ENCODE peak calls at places on chromosomes 6 and 20, in six cellular contexts. V, A, S, J, H and K are unnamed samples. For H3K36me3 and H4K20me1, the result is how much of the 10 kb centered on the place peaks cover.

GRCh38 chr20:38418509-38419204 is 16.5 kb downstream of the SNHG17 start:
- DNase-seq in V (peak), A (no peak), S (peak), J (no peak), H (peak), K (no peak)

GRCh38 chr6:34200340-34200971 is 36.2 kb upstream of the HMGA1 start:
- DNase-seq in V (no peak), A (no peak), S (no peak), J (peak), H (no peak), K (no peak)

GRCh38 chr20:5085380-5085779 is 34.4 kb downstream of the PCNA start:
- DNase-seq in V (no peak), A (no peak), S (no peak), J (no peak), H (no peak), K (no peak)

GRCh38 chr6:43936476-43936875 is 166.5 kb downstream of the VEGFA start:
- DNase-seq in V (peak), A (no peak), S (no peak), J (no peak), H (no peak), K (no peak)

GRCh38 chr6:13924949-13925881 is at the start of gene RNF182:
- DNase-seq in V (peak), A (no peak), S (no peak), J (peak), H (no peak), K (no peak)

GRCh38 chr6:169005141-169005540 is 248.5 kb downstream of the THBS2 start:
- DNase-seq in V (no peak), A (no peak), S (peak), J (no peak), H (peak), K (no peak)

GRCh38 chr20:9498322-9498721 is 16.1 kb upstream of the LAMP5 start:
- DNase-seq in V (peak), A (no peak), S (peak), J (no peak), H (peak), K (no peak)

GRCh38 chr6:161228911-161229591 is 44.8 kb downstream of the AGPAT4 start:
- DNase-seq in V (peak), A (no peak), S (peak), J (no peak), H (peak), K (no peak)

GRCh38 chr6:41801380-41801779 is 13.9 kb downstream of the TOMM6 start:
- DNase-seq in V (peak), A (peak), S (peak), J (peak), H (no peak), K (no peak)

GRCh38 chr6:109059591-109060021 is 35.0 kb downstream of the SESN1 start:
- DNase-seq in V (peak), A (peak), S (peak), J (no peak), H (no peak), K (no peak)

GRCh38 chr6:28634758-28635546 is 109.3 kb downstream of the GPX5 start:
- DNase-seq in V (peak), A (no peak), S (peak), J (peak), H (no peak), K (no peak)

GRCh38 chr20:51338692-51339440 is 203.7 kb downstream of the NFATC2 start:
- DNase-seq in V (peak), A (no peak), S (peak), J (no peak), H (peak), K (no peak)

GRCh38 chr6:33678246-33678931 is 33.1 kb downstream of the UQCC2 start:
- DNase-seq in V (no peak), A (no peak), S (no peak), J (no peak), H (no peak), K (no peak)

GRCh38 chr6:89787660-89788338 is 31.8 kb downstream of the MDN1 start:
- DNase-seq in V (no peak), A (no peak), S (no peak), J (no peak), H (no peak), K (no peak)

GRCh38 chr6:89784838-89785237 is 34.8 kb downstream of the MDN1 start:
- DNase-seq in V (no peak), A (no peak), S (no peak), J (no peak), H (no peak), K (no peak)

GRCh38 chr6:89790403-89790802 is 29.2 kb downstream of the MDN1 start:
- DNase-seq in V (no peak), A (no peak), S (no peak), J (no peak), H (no peak), K (no peak)

GRCh38 chr6:89789980-89790379 is 29.6 kb downstream of the MDN1 start:
- DNase-seq in V (no peak), A (no peak), S (no peak), J (no peak), H (no peak), K (no peak)

GRCh38 chr6:89786970-89787369 is 32.6 kb downstream of the MDN1 start:
- DNase-seq in V (no peak), A (no peak), S (no peak), J (no peak), H (no peak), K (no peak)
- H3K36me3 ChIP-seq in V (under half), A (half or more), S (under half), J (half or more), H (under half), K (under half)

GRCh38 chr6:18155273-18155863 is at the start of gene KDM1B:
- DNase-seq in V (peak), A (peak), S (peak), J (peak), H (peak), K (peak)
- H4K20me1 ChIP-seq in V (under half), A (under half), S (under half), J (under half), H (under half), K (under half)

GRCh38 chr20:35125753-35126152 is 21.4 kb downstream of the EDEM2 start:
- DNase-seq in V (no peak), A (no peak), S (no peak), J (no peak), H (no peak), K (no peak)

GRCh38 chr20:35120012-35120701 is 27.0 kb downstream of the EDEM2 start:
- DNase-seq in V (peak), A (no peak), S (peak), J (no peak), H (peak), K (no peak)

GRCh38 chr20:35121186-35121585 is 25.9 kb downstream of the EDEM2 start:
- DNase-seq in V (no peak), A (no peak), S (no peak), J (no peak), H (no peak), K (no peak)

GRCh38 chr20:35117629-35118028 is 25.0 kb upstream of the TRPC4AP start:
- DNase-seq in V (no peak), A (no peak), S (no peak), J (no peak), H (no peak), K (no peak)

DNA sequence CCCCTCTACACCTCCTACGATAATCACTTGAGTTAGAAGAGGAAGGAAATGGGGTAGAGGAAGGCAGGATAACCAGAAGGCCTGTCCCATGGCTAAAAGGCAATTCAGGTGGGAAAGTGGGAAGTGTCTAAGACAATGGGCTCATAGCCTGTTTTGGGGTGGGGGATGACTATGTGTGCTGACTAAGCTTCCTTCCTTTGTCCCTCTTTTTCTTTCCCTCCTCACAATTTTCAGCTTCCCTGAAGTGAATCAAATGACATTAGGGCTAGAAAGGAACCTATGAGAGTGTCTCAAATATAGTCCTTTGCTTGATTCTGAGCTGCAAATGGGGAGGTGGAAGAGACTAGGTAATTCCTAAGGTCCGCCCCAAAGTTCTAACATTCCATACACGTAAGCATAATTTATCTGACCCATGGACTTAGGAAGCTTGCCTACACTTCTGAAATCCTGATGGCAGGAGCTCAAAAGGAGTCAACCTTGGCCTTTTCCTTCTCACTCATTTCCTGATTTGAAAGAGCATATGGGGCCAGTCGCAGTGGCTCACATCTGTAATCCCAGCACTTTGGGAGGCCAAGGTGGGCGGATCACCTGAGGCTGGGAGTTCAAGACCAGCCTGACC is 24.2 kb downstream of the EDEM2 start:
- DNase-seq in V (no peak), A (no peak), S (no peak), J (no peak), H (no peak), K (no peak)
- H3K36me3 ChIP-seq in V (under half), A (half or more), S (under half), J (under half), H (under half), K (under half)

DNA sequence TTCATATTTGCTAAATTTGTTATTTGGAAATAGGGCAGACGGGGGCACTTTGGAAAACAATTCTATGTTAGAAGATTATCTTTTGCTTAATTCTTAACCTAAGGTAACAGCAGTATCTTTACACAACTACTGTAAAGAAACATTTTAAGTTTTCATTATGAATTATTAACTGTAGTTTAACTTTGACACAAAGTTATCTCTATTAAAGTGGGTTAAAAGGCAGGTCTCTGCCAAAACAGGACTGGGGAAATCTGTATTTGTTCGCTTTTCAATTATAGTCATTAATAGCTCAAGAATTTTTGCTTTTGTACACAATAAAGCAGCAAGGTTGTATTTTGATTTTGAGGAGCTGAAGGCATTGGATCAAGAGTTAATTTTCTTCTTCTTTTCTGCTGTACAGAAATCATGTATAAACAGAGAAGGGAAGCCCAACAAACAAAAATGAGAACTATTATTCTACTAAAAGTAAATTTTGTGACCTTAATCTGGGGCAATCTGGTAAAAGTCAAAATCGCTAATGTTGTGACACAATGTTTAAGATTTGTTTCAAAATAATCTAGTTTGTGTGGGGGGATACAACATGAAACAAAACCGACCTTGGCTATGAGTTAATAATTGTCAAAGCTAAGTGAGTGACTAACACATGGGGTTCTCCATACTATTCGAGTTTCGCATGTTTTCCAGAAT is 2.9 kb downstream of the STAU1 start:
- DNase-seq in V (no peak), A (no peak), S (no peak), J (no peak), H (no peak), K (no peak)
- H4K20me1 ChIP-seq in V (under half), A (under half), S (under half), J (half or more), H (half or more), K (under half)

GRCh38 chr20:25511183-25511582 is 74.1 kb downstream of the NINL start:
- DNase-seq in V (no peak), A (no peak), S (no peak), J (no peak), H (no peak), K (no peak)
- H3K36me3 ChIP-seq in V (under half), A (under half), S (under half), J (under half), H (under half), K (under half)

GRCh38 chr20:1330075-1330830 is 1.3 kb upstream of the SDCBP2 start:
- DNase-seq in V (peak), A (peak), S (no peak), J (no peak), H (no peak), K (no peak)
- H4K20me1 ChIP-seq in V (under half), A (under half), S (under half), J (under half), H (half or more), K (under half)